ENCODE peak calls at places on chromosomes 12 and 14, in ten cellular contexts. Y is stimulated activated CD4-positive, alpha-beta T cell treated with anti-CD3 and anti-CD28 coated beads, TNF-alpha, amount 100 ng/mL, for 24 hours; P is heart left ventricle; X is lower leg skin; V is ovary; K is PC-3; N is hypothalamus; I is NCI-H748 treated with DMSO at 0.1 percent for 48 hours; T is neuronal stem cell; H is activated T-helper 9 cell treated with anti-CD3 and anti-CD28 coated beads, Interleukin-2, amount 50 U/mL, for 16 hours. M is an unnamed sample.

GRCh38 chr14:99654235-99655000 is 9.5 kb downstream of the HHIPL1 start:
- DNase-seq in Y (no peak), P (no peak), X (no peak), V (peak; percentile 67), K (no peak), N (no peak), I (no peak), T (no peak), H (no peak), M (peak; percentile 42)

GRCh38 chr14:89813485-89814080 is 140.9 kb downstream of the EFCAB11 start:
- DNase-seq in Y (no peak), P (no peak), X (no peak), V (no peak), K (no peak), N (no peak), I (no peak), T (no peak), H (no peak), M (no peak)

GRCh38 chr14:52918486-52918885 is 32.4 kb downstream of the FERMT2 start:
- DNase-seq in Y (peak; percentile 0), P (no peak), X (no peak), V (no peak), K (peak; percentile 91), N (no peak), I (no peak), T (no peak), H (no peak), M (peak; percentile 57)

GRCh38 chr12:98894412-98895085 is 249.5 kb downstream of the APAF1 start:
- DNase-seq in Y (no peak), P (no peak), X (no peak), V (peak; percentile 73), K (no peak), N (peak; percentile 72), I (no peak), T (no peak), H (no peak), M (no peak)

GRCh38 chr12:24821691-24822090 is 127.2 kb downstream of the BCAT1 start:
- DNase-seq in Y (no peak), P (no peak), X (no peak), V (no peak), K (no peak), N (no peak), I (no peak), T (no peak), H (no peak), M (no peak)

GRCh38 chr14:102594514-102595175 is 2.2 kb downstream of the RCOR1 start:
- DNase-seq in Y (peak; percentile 36), P (peak; percentile 66), X (peak; percentile 64), V (peak; percentile 52), K (peak; percentile 79), N (no peak), I (peak; percentile 61), T (no peak), H (peak; percentile 27), M (peak; percentile 81)

GRCh38 chr12:131209082-131210070 is 255.7 kb downstream of the ADGRD1 start:
- DNase-seq in Y (no peak), P (no peak), X (no peak), V (no peak), K (no peak), N (no peak), I (no peak), T (no peak), H (no peak), M (no peak)

GRCh38 chr14:60327447-60328331 is 78.7 kb downstream of the PPM1A start:
- DNase-seq in Y (peak; percentile 2), P (peak; percentile 29), X (no peak), V (no peak), K (peak; percentile 47), N (peak; percentile 48), I (peak; percentile 74), T (no peak), H (peak; percentile 0), M (peak; percentile 24)

GRCh38 chr14:63960926-63961567 is 108.2 kb downstream of the SYNE2 start:
- DNase-seq in Y (no peak), P (no peak), X (no peak), V (no peak), K (no peak), N (no peak), I (no peak), T (no peak), H (no peak), M (no peak)

GRCh38 chr12:12482150-12482761 is 80.4 kb downstream of the DUSP16 start:
- DNase-seq in Y (no peak), P (no peak), X (no peak), V (no peak), K (no peak), N (no peak), I (no peak), T (no peak), H (no peak), M (peak; percentile 37)

GRCh38 chr12:119050663-119051062 is 69.3 kb downstream of the SRRM4 start:
- DNase-seq in Y (no peak), P (no peak), X (no peak), V (no peak), K (no peak), N (no peak), I (no peak), T (no peak), H (no peak), M (no peak)

GRCh38 chr12:16012086-16012485 is 101.0 kb downstream of the DERA start:
- DNase-seq in Y (no peak), P (no peak), X (no peak), V (peak; percentile 69), K (no peak), N (no peak), I (no peak), T (no peak), H (no peak), M (no peak)

GRCh38 chr12:13093850-13094225 is 9.6 kb downstream of the GSG1 start:
- DNase-seq in Y (no peak), P (no peak), X (no peak), V (no peak), K (no peak), N (no peak), I (no peak), T (no peak), H (no peak), M (peak; percentile 47)

GRCh38 chr14:101950516-101951215 is 13.7 kb upstream of the DYNC1H1 start:
- DNase-seq in Y (no peak), P (no peak), X (no peak), V (peak; percentile 31), K (no peak), N (no peak), I (no peak), T (no peak), H (no peak), M (no peak)

M was measured in small intestine.